ENCODE peak calls at places on chromosome 17, in five cellular contexts. C, J, E, D and X are unnamed samples.
A peak's percentile ranks its signal among the peaks of the same experiment; 100 is the strongest.

GRCh38 chr17:61570118-61570517 is 20.9 kb downstream of the NACA2 start:
- DNase-seq in C (no peak), J (no peak), E (no peak), D (no peak), X (no peak)

GRCh38 chr17:83136156-83136555 is 56.7 kb downstream of the METRNL start:
- DNase-seq in C (no peak), J (no peak), E (no peak), D (no peak), X (no peak)

GRCh38 chr17:2796164-2797140 is at the start of gene RAP1GAP2:
- DNase-seq in C (peak; percentile 89), J (peak; percentile 62), E (no peak), D (no peak), X (peak; percentile 69)

GRCh38 chr17:45428954-45429337 is 3.7 kb downstream of the ARHGAP27 start:
- DNase-seq in C (no peak), J (no peak), E (no peak), D (no peak), X (no peak)

GRCh38 chr17:49850772-49851386 is 3.0 kb upstream of the TAC4 start:
- DNase-seq in C (peak; percentile 62), J (no peak), E (no peak), D (peak; percentile 20), X (peak; percentile 13)

GRCh38 chr17:67245694-67246397 is 850 bp upstream of the HELZ start:
- DNase-seq in C (peak; percentile 58), J (peak; percentile 24), E (no peak), D (no peak), X (peak; percentile 52)

GRCh38 chr17:82941021-82942001 is 101.5 kb upstream of the ZNF750 start:
- DNase-seq in C (no peak), J (peak; percentile 12), E (no peak), D (no peak), X (no peak)

GRCh38 chr17:32627233-32628008 is 140.6 kb downstream of the CDK5R1 start:
- DNase-seq in C (no peak), J (no peak), E (no peak), D (peak; percentile 10), X (no peak)

GRCh38 chr17:3953542-3953941 is 10.7 kb downstream of the ATP2A3 start:
- DNase-seq in C (no peak), J (no peak), E (no peak), D (no peak), X (no peak)

GRCh38 chr17:64252831-64253230 is 10.2 kb downstream of the TEX2 start:
- DNase-seq in C (no peak), J (no peak), E (no peak), D (no peak), X (no peak)

GRCh38 chr17:30191072-30191471 is 44.4 kb downstream of the SLC6A4 start:
- DNase-seq in C (no peak), J (no peak), E (no peak), D (no peak), X (no peak)

GRCh38 chr17:58187675-58188074 is 4.9 kb upstream of the EPX start:
- DNase-seq in C (no peak), J (no peak), E (no peak), D (no peak), X (no peak)

GRCh38 chr17:83104577-83105505 is 25.4 kb downstream of the METRNL start:
- DNase-seq in C (no peak), J (no peak), E (no peak), D (no peak), X (no peak)

GRCh38 chr17:19676901-19677300 is 28.4 kb downstream of the ALDH3A2 start:
- DNase-seq in C (no peak), J (no peak), E (no peak), D (no peak), X (no peak)

GRCh38 chr17:1627219-1627986 is 1.2 kb downstream of the SLC43A2 start:
- DNase-seq in C (no peak), J (no peak), E (no peak), D (no peak), X (no peak)

GRCh38 chr17:74943808-74944522 is 8.3 kb downstream of the OTOP3 start:
- DNase-seq in C (no peak), J (no peak), E (no peak), D (no peak), X (no peak)

GRCh38 chr17:63039899-63040602 is 74.0 kb downstream of the TANC2 start:
- DNase-seq in C (no peak), J (no peak), E (peak; percentile 20), D (peak; percentile 57), X (no peak)

GRCh38 chr17:49035470-49036269 is 38.5 kb downstream of the IGF2BP1 start:
- DNase-seq in C (peak; percentile 45), J (peak; percentile 30), E (no peak), D (peak; percentile 41), X (peak; percentile 63)

GRCh38 chr17:2547176-2547575 is 35.5 kb upstream of the METTL16 start:
- DNase-seq in C (no peak), J (no peak), E (no peak), D (peak; percentile 11), X (no peak)

GRCh38 chr17:47717845-47718621 is 15.0 kb upstream of the TBX21 start:
- DNase-seq in C (peak; percentile 48), J (no peak), E (no peak), D (peak; percentile 9), X (peak; percentile 54)

GRCh38 chr17:74211141-74211928 is 2.0 kb upstream of the TTYH2 start:
- DNase-seq in C (no peak), J (no peak), E (no peak), D (no peak), X (no peak)

GRCh38 chr17:29133146-29133713 is 47.0 kb downstream of the MYO18A start:
- DNase-seq in C (no peak), J (peak; percentile 48), E (no peak), D (peak; percentile 77), X (no peak)

GRCh38 chr17:48432820-48433775 is 3.1 kb upstream of the SKAP1 start:
- DNase-seq in C (no peak), J (no peak), E (no peak), D (no peak), X (no peak)

DNA sequence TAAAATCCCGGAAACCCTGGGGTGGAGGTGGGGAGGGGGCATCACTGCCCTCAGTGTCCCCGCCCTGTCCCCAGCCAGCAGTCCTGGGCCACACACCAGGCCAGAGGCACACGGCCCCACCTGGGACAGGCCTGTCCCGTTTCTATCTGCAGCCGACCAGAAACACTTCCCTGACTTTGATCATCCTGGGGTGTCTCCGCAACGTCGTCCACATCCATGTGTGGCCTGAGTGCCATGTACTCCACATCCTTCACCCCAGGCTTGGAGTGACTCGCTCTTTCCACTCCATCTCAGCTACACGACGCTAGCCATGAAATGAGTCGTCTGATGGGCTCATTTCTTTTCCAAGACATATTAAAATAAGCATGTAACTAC is 19.7 kb upstream of the RASD1 start:
- DNase-seq in C (no peak), J (no peak), E (no peak), D (peak; percentile 47), X (peak; percentile 16)
- TF ChIP-seq CTCF in C (no peak), J (no peak), E (no peak), D (no peak), X (no peak)

GRCh38 chr17:69609495-69610315 is 195.2 kb downstream of the MAP2K6 start:
- DNase-seq in C (no peak), J (no peak), E (no peak), D (peak; percentile 81), X (no peak)
- TF ChIP-seq CTCF in C (peak; percentile 51), J (peak; percentile 60), E (peak; percentile 78), D (peak; percentile 82), X (peak; percentile 54)

DNA sequence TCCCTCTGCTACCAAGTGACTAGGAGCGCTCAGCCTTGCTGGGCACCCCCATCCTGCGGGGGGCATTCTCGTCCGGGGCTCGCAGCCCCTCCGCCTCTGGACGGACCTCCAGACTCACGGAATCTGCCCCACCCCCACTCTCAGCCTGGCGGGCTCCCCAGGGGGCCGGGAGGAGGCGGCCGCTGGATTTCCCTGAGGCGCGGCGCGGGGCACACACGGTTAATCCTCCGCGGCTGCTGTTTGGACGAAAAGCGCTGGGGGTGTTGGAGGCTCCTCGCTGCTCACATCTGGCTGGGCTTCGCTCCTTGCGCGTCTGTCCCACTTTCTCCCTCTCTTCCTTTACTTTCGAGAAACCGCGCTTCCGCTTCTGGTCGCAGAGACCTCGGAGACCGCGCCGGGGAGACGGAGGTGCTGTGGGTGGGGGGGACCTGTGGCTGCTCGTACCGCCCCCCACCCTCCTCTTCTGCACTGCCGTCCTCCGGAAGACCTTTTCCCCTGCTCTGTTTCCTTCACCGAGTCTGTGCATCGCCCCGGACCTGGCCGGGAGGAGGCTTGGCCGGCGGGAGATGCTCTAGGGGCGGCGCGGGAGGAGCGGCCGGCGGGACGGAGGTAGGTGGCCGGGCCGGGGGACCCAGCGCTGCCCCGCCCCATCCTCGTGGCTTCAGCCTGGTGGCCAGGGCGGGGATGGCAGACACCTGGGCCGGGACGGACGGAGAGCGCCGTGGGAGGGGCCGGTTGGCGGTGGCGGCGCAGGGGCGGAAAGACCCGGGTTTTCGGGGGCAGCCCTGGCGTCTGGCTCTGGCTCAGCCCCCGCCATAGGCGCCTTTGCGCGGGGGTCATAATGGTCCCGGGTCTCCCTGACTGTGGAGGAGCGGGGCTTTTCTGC is at the start of gene C1QTNF1:
- DNase-seq in C (peak; percentile 85), J (peak; percentile 69), E (no peak), D (no peak), X (peak; percentile 56)
- TF ChIP-seq CTCF in C (peak; percentile 12), J (peak; percentile 64), E (peak; percentile 2), D (no peak), X (peak; percentile 62)

DNA sequence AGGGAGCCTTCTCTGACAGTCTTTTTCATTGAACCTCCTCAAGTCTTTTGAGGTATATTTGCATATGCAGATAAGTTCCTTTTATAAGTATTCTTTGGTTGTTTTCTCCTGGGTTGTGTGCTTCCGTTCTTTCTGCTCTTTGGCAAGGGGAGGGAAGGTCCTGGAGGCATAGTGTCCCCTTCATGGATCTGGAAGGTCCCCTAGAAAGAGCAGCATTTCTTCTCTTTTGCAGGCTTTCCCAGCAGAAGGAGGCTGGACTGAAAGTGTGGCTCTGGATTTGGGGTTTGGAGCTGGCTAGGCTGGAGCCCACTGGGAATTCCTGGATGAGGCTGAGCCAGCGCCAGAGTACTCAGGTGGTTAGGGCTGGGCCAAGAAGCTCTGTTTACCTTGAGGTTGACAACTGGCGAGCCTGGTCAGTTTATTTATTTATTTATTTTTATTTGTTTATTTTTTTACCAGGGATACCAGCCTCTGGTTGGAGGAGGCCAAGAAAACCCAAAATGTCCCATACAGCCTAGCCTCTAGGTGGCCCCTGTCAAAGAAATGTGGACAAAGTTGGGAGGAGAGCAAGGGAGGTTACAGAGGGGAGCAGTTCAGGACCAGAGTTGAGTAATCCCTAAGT is 5.4 kb upstream of the TOP2A start:
- DNase-seq in C (no peak), J (no peak), E (no peak), D (no peak), X (no peak)
- TF ChIP-seq CTCF in C (peak; percentile 6), J (no peak), E (peak; percentile 11), D (peak; percentile 2), X (no peak)

DNA sequence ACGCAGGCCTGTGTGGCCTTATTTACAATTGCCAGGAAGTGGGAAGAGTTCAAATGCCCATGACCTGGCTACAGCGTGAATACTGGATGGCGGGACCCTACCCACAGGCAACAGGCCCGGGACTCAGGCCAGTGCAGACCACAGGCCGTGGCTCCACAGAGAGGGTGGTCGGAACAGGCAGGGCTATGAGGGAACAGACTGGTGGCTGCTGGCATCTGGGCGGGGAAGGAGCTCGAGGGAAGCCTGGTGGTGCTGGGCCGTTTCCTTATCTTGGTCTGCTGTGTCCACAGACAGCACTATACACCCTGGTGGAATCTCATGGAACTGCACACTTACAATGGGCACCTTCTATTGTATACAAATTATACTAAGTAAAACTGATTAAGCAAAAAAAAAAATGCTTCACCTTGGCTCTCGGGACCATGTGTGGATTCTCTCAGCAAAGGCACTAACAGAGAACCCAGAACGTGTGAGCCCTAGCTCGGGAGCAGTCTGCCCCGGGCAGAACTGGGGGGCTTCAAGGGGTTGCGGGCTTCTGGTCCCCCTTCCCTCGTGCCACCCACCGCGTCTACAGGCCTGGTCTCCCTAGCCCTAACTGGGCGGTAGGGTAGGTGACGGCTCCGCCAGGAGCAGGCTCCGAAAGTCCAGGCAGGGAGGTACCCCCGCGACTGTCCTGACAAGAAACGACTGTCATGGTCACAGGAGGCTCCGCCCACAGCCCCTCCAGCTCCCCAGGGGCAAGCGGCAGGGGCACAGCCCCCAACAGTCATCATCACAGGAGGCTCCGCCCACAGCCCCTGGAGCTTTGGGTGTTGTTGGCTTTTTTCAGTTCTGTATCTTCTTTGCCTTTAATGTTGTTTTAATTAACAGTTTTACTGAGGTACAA is 21.8 kb downstream of the CEP131 start:
- DNase-seq in C (peak; percentile 42), J (no peak), E (peak; percentile 48), D (peak; percentile 69), X (peak; percentile 43)
- TF ChIP-seq CTCF in C (peak; percentile 56), J (peak; percentile 75), E (peak; percentile 57), D (peak; percentile 70), X (peak; percentile 43)